ENCODE peak calls at places on chromosomes 5 and 9, in four cellular contexts. B is GM20000, U is omental fat pad, J is heart right ventricle. H is an unnamed sample.

GRCh38 chr9:33265211-33265885 is 499 bp downstream of the CHMP5 start:
- DNase-seq in B (no peak), U (no peak), J (no peak), H (no peak)

GRCh38 chr9:96478829-96479371 is 28.9 kb downstream of the HABP4 start:
- DNase-seq in B (no peak), U (no peak), J (no peak), H (no peak)

GRCh38 chr9:96327694-96328352 is 25.8 kb upstream of the HSD17B3 start:
- DNase-seq in B (peak), U (peak), J (no peak), H (no peak)

GRCh38 chr5:31382051-31382878 is 149.6 kb downstream of the DROSHA start:
- DNase-seq in B (peak), U (no peak), J (no peak), H (no peak)

GRCh38 chr5:56148453-56148971 is 84.6 kb downstream of the ANKRD55 start:
- DNase-seq in B (peak), U (no peak), J (no peak), H (no peak)

GRCh38 chr5:167797933-167798332 is 493.5 kb upstream of the WWC1 start:
- DNase-seq in B (no peak), U (no peak), J (no peak), H (no peak)

GRCh38 chr9:129283705-129284606 is 105.9 kb upstream of the IER5L start:
- DNase-seq in B (no peak), U (no peak), J (no peak), H (no peak)

GRCh38 chr5:98341038-98341710 is 432.3 kb upstream of the RGMB start:
- DNase-seq in B (no peak), U (no peak), J (no peak), H (no peak)

GRCh38 chr9:127546125-127546832 is 65.8 kb upstream of the STXBP1 start:
- DNase-seq in B (no peak), U (no peak), J (no peak), H (no peak)

GRCh38 chr9:127557466-127557869 is 54.6 kb upstream of the STXBP1 start:
- DNase-seq in B (no peak), U (no peak), J (peak), H (no peak)

GRCh38 chr5:52989025-52989780 is at the start of gene ITGA2:
- DNase-seq in B (peak), U (no peak), J (peak), H (peak)

GRCh38 chr9:137241490-137242328 is 622 bp downstream of the TUBB4B start:
- DNase-seq in B (peak), U (peak), J (peak), H (peak)

GRCh38 chr9:110180713-110181434 is 27.1 kb downstream of the C9orf152 start:
- DNase-seq in B (no peak), U (no peak), J (no peak), H (no peak)

GRCh38 chr9:14348241-14349140 is 34.5 kb upstream of the NFIB start:
- DNase-seq in B (peak), U (no peak), J (peak), H (no peak)

GRCh38 chr5:108579236-108579635 is 168.5 kb upstream of the FER start:
- DNase-seq in B (no peak), U (no peak), J (no peak), H (no peak)

GRCh38 chr5:137492321-137492720 is 6.8 kb downstream of the SPOCK1 start:
- DNase-seq in B (no peak), U (no peak), J (no peak), H (no peak)

GRCh38 chr5:147177125-147177840 is 57.5 kb upstream of the STK32A start:
- DNase-seq in B (no peak), U (no peak), J (no peak), H (no peak)

GRCh38 chr5:54764102-54764501 is 221.3 kb downstream of the ESM1 start:
- DNase-seq in B (no peak), U (no peak), J (no peak), H (no peak)

DNA sequence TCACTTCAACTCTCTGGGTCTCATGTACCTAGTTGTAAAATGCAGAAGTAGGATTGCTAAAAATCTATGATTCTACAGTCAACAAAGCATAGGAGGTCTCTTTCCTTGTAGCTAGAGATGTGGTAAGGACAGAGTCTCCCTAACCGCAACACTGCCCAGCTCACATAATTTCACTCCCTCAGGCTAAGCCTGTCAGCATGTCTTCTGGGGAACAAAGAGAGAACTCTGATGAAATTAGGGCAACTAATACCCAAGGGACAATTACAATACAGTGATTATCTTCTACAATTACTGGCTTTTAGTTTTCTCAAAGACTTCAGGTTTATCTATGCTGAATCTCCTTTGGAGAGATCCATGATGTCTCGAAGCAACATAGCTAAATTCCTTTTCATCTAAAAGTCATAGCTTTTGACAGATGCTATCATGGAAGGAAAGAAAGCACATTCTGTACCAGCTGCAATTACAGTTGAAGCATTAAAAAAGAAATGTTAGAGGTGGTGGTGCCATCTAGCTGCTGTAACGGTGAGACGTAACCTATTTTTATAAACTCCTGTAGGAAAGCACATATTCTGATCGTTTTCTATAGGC is 141.1 kb upstream of the TARS1 start:
- DNase-seq in B (peak), U (no peak), J (no peak), H (no peak)
- TF ChIP-seq CTCF in B (no peak), U (no peak), J (peak), H (no peak)

GRCh38 chr5:141941307-141941706 is 16.7 kb downstream of the PCDH12 start:
- DNase-seq in B (no peak), U (no peak), J (no peak), H (no peak)
- TF ChIP-seq CTCF in B (no peak), U (no peak), J (no peak), H (no peak)

GRCh38 chr9:135960328-135961276 is 571 bp downstream of the UBAC1 start:
- DNase-seq in B (peak), U (no peak), J (no peak), H (peak)

GRCh38 chr9:135962696-135963307 is 1.6 kb upstream of the UBAC1 start:
- DNase-seq in B (no peak), U (no peak), J (no peak), H (no peak)

GRCh38 chr9:135961811-135962695 is 880 bp upstream of the UBAC1 start:
- DNase-seq in B (no peak), U (no peak), J (no peak), H (no peak)

GRCh38 chr9:135959814-135960213 is 1.4 kb downstream of the UBAC1 start:
- DNase-seq in B (no peak), U (no peak), J (no peak), H (no peak)

DNA sequence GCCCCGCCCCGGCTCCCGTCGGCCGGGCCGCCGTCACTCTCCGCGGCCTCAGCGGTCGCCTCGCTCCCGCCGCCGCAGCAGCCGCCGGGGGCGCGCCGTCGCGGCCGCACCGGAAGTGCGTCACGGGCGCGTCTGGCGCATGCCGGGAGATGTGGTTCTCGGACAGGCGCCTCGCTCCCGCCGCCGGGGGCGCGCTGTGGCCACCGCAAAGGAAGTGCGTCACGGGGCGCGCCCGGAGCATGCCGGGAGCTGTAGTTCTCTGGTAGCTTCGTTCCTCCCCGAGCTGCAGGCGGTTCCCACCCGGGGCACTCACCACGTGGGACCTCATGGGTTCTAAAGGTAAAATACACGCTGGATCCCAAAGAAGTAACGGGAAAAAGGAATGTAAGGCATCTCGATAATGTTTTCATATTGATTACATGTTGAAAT is at the start of gene UBAC1:
- DNase-seq in B (peak), U (peak), J (peak), H (peak)
- TF ChIP-seq CTCF in B (peak), U (peak), J (peak), H (no peak)

GRCh38 chr5:110896901-110897300 is 158.1 kb downstream of the SLC25A46 start:
- DNase-seq in B (no peak), U (no peak), J (no peak), H (no peak)
- TF ChIP-seq CTCF in B (no peak), U (no peak), J (no peak), H (no peak)

GRCh38 chr9:108271646-108272349 is 584.0 kb downstream of the ACTL7B start:
- DNase-seq in B (no peak), U (no peak), J (no peak), H (no peak)

GRCh38 chr9:108272350-108272899 is 583.4 kb downstream of the ACTL7B start:
- DNase-seq in B (peak), U (no peak), J (peak), H (no peak)

GRCh38 chr9:108269421-108269820 is 586.4 kb downstream of the ACTL7B start:
- DNase-seq in B (no peak), U (no peak), J (no peak), H (no peak)

GRCh38 chr9:108271236-108271635 is 584.5 kb downstream of the ACTL7B start:
- DNase-seq in B (no peak), U (no peak), J (no peak), H (no peak)

GRCh38 chr9:108270041-108270440 is 585.7 kb downstream of the ACTL7B start:
- DNase-seq in B (no peak), U (no peak), J (no peak), H (no peak)
- TF ChIP-seq CTCF in B (no peak), U (no peak), J (no peak), H (no peak)

H was measured in activated B cell treated with CpG ODN at 0.5 μM for 24 hours.